ENCODE peak calls at places on chromosomes 6 and 20, in seven cellular contexts. X, U, Z, R, V, Y and K are unnamed samples.

GRCh38 chr20:537983-538382 is 5.6 kb downstream of the CSNK2A1 start:
- DNase-seq in Y (no peak), Z (no peak), V (no peak), X (no peak), R (no peak), U (no peak), K (no peak)

GRCh38 chr20:25212242-25212641 is 16.7 kb downstream of the ENTPD6 start:
- DNase-seq in X (no peak), V (no peak), Y (no peak), R (no peak), Z (no peak), U (no peak), K (no peak)

GRCh38 chr6:21053612-21054011 is 519.4 kb downstream of the CDKAL1 start:
- DNase-seq in Y (peak; percentile 42), Z (no peak), R (no peak), U (no peak), X (no peak), V (no peak), K (no peak)

GRCh38 chr6:87939776-87940175 is 107.9 kb upstream of the SPACA1 start:
- DNase-seq in Y (no peak), Z (no peak), V (no peak), X (no peak), R (no peak), U (no peak), K (no peak)

GRCh38 chr6:133184798-133185380 is 56.3 kb upstream of the EYA4 start:
- DNase-seq in Z (no peak), U (no peak), X (peak; percentile 10), R (no peak), V (peak; percentile 38), Y (peak; percentile 54), K (no peak)

GRCh38 chr20:8938532-8938931 is 130.4 kb upstream of the PLCB4 start:
- DNase-seq in Y (no peak), R (no peak), Z (no peak), X (no peak), U (no peak), V (no peak), K (no peak)

GRCh38 chr20:62405108-62405980 is 1.7 kb downstream of the CABLES2 start:
- DNase-seq in Z (peak; percentile 78), R (no peak), X (no peak), Y (peak; percentile 76), V (no peak), U (peak; percentile 62), K (no peak)

GRCh38 chr6:95847061-95847460 is 168.7 kb upstream of the FUT9 start:
- DNase-seq in R (no peak), V (no peak), Y (no peak), Z (no peak), U (no peak), X (no peak), K (no peak)